ENCODE peak calls at places on chromosomes 16 and 17, in five cellular contexts. D, J, N, Z and Y are unnamed samples.
A peak's percentile ranks its signal among the peaks of the same experiment; 100 is the strongest.

GRCh38 chr17:74605361-74605760 is 13.3 kb upstream of the CD300LD start:
- DNase-seq in N (no peak), Z (no peak), D (no peak), J (no peak), Y (no peak)

GRCh38 chr16:31356566-31357323 is 1.8 kb downstream of the ITGAX start:
- DNase-seq in D (peak; percentile 17), Z (no peak), N (no peak), J (no peak), Y (no peak)

GRCh38 chr16:51022852-51023251 is 128.2 kb downstream of the SALL1 start:
- DNase-seq in D (no peak), J (no peak), N (no peak), Z (no peak), Y (no peak)

GRCh38 chr16:57084257-57084770 is 8.1 kb upstream of the CPNE2 start:
- DNase-seq in D (peak; percentile 87), N (peak; percentile 25), J (peak; percentile 82), Z (peak; percentile 77), Y (peak; percentile 79)

GRCh38 chr17:30922235-30922993 is 669 bp downstream of the ADAP2 start:
- DNase-seq in Z (peak; percentile 50), J (no peak), N (no peak), D (peak; percentile 67), Y (peak; percentile 42)

GRCh38 chr17:45293413-45294211 is 23.2 kb downstream of the MAP3K14 start:
- DNase-seq in N (no peak), D (no peak), Z (no peak), J (peak; percentile 62), Y (no peak)

GRCh38 chr17:48335858-48336500 is 94.0 kb downstream of the SKAP1 start:
- DNase-seq in Z (no peak), N (peak; percentile 37), D (peak; percentile 34), J (peak; percentile 64), Y (no peak)

GRCh38 chr17:62892069-62892675 is 73.9 kb upstream of the TANC2 start:
- DNase-seq in Z (no peak), D (no peak), N (no peak), J (no peak), Y (no peak)

GRCh38 chr17:76539631-76540271 is at the start of gene PRCD:
- DNase-seq in D (peak; percentile 35), J (no peak), Z (no peak), N (no peak), Y (peak; percentile 22)

GRCh38 chr16:56228476-56228875 is 37.2 kb downstream of the GNAO1 start:
- DNase-seq in D (no peak), N (no peak), J (no peak), Z (no peak), Y (no peak)

GRCh38 chr17:16328997-16329396 is 24.3 kb downstream of the CENPV start:
- DNase-seq in Z (no peak), J (no peak), D (no peak), N (no peak), Y (no peak)

GRCh38 chr16:72182976-72183375 is 11.0 kb upstream of the PMFBP1 start:
- DNase-seq in Z (no peak), D (no peak), J (no peak), N (no peak), Y (no peak)

GRCh38 chr17:8955021-8955420 is 10.5 kb downstream of the PIK3R5 start:
- DNase-seq in D (no peak), Z (no peak), J (no peak), N (no peak), Y (no peak)

GRCh38 chr17:35898283-35899070 is 18.3 kb upstream of the CCL5 start:
- DNase-seq in N (no peak), Z (no peak), J (no peak), D (no peak), Y (no peak)

GRCh38 chr17:47009759-47010594 is 30.9 kb upstream of the RPRML start:
- DNase-seq in Z (no peak), N (no peak), J (no peak), D (no peak), Y (no peak)

GRCh38 chr16:12416136-12416787 is 387.4 kb downstream of the CPPED1 start:
- DNase-seq in D (no peak), Z (no peak), J (peak; percentile 43), N (no peak), Y (no peak)

GRCh38 chr16:61654962-61655361 is 381.3 kb downstream of the CDH8 start:
- DNase-seq in N (no peak), J (no peak), D (no peak), Z (no peak), Y (no peak)

GRCh38 chr16:50245417-50246298 is 20.7 kb upstream of the ADCY7 start:
- DNase-seq in J (peak; percentile 87), D (peak; percentile 93), Z (peak; percentile 86), N (no peak), Y (peak; percentile 90)

GRCh38 chr16:88907768-88908167 is 41.3 kb upstream of the PABPN1L start:
- DNase-seq in Z (no peak), N (no peak), D (no peak), J (no peak), Y (no peak)

GRCh38 chr16:30658731-30659506 is 688 bp downstream of the FBRS start:
- DNase-seq in D (peak; percentile 87), N (peak; percentile 90), Z (peak; percentile 70), J (no peak), Y (peak; percentile 57)

GRCh38 chr16:78310990-78311561 is 211.6 kb downstream of the WWOX start:
- DNase-seq in Z (no peak), D (peak; percentile 14), N (no peak), J (no peak), Y (no peak)

GRCh38 chr17:48127371-48128051 is 19.9 kb downstream of the SNX11 start:
- DNase-seq in D (no peak), Z (no peak), N (no peak), J (no peak), Y (no peak)

GRCh38 chr17:60393840-60394529 is 2.1 kb upstream of the USP32 start:
- DNase-seq in N (no peak), D (no peak), Z (no peak), J (no peak), Y (no peak)

GRCh38 chr16:16146380-16147315 is 76.6 kb downstream of the ABCC6 start:
- DNase-seq in N (no peak), D (peak; percentile 63), Z (no peak), J (no peak), Y (no peak)

GRCh38 chr17:50656509-50656908 is 21.8 kb downstream of the ABCC3 start:
- DNase-seq in N (no peak), D (no peak), Z (no peak), J (no peak), Y (no peak)

GRCh38 chr17:7832431-7832830 is 1.6 kb upstream of the KDM6B start:
- DNase-seq in N (no peak), Z (no peak), J (no peak), D (no peak), Y (no peak)

GRCh38 chr16:49048557-49048956 is 233.1 kb downstream of the CBLN1 start:
- DNase-seq in Z (no peak), D (no peak), J (no peak), N (no peak), Y (no peak)

GRCh38 chr17:72122668-72123495 is 2.1 kb downstream of the SOX9 start:
- DNase-seq in Z (no peak), N (no peak), J (no peak), D (peak; percentile 72), Y (peak; percentile 55)

GRCh38 chr16:58459344-58460218 is 40.4 kb upstream of the NDRG4 start:
- DNase-seq in Z (no peak), N (no peak), D (no peak), J (peak; percentile 45), Y (no peak)

GRCh38 chr17:79413591-79413990 is 197.3 kb downstream of the RBFOX3 start:
- DNase-seq in Z (no peak), D (peak; percentile 72), N (no peak), J (no peak), Y (no peak)

GRCh38 chr16:74700206-74701040 is at the start of gene MLKL:
- DNase-seq in Z (no peak), N (peak; percentile 11), D (peak; percentile 66), J (peak; percentile 42), Y (peak; percentile 50)

GRCh38 chr16:87628940-87629339 is 26.6 kb downstream of the JPH3 start:
- DNase-seq in J (no peak), N (no peak), D (no peak), Z (peak; percentile 66), Y (no peak)
- TF ChIP-seq TAF1 in J (no peak), N (no peak), D (no peak), Z (no peak), Y (no peak)

GRCh38 chr17:80425835-80426426 is 11.0 kb downstream of the ENDOV start:
- DNase-seq in J (no peak), N (no peak), D (peak; percentile 36), Z (no peak), Y (no peak)

GRCh38 chr17:80428363-80428762 is 13.4 kb downstream of the ENDOV start:
- DNase-seq in Z (no peak), J (no peak), N (no peak), D (peak; percentile 41), Y (no peak)

GRCh38 chr17:80428796-80429195 is 13.8 kb downstream of the ENDOV start:
- DNase-seq in Z (no peak), J (no peak), D (no peak), N (no peak), Y (no peak)

GRCh38 chr17:80426671-80427326 is 11.8 kb downstream of the ENDOV start:
- DNase-seq in J (peak; percentile 84), N (peak; percentile 12), Z (peak; percentile 99), D (peak; percentile 98), Y (peak; percentile 98)

GRCh38 chr17:80427366-80428282 is 12.7 kb downstream of the ENDOV start:
- DNase-seq in Z (no peak), J (no peak), D (peak; percentile 56), N (no peak), Y (no peak)
- TF ChIP-seq TAF1 in Z (no peak), J (no peak), D (no peak), N (no peak), Y (no peak)

GRCh38 chr16:54407596-54407995 is 121.0 kb upstream of the IRX3 start:
- DNase-seq in Z (no peak), N (no peak), J (no peak), D (no peak), Y (no peak)
- TF ChIP-seq TAF1 in Z (no peak), N (no peak), J (no peak), D (no peak), Y (no peak)

DNA sequence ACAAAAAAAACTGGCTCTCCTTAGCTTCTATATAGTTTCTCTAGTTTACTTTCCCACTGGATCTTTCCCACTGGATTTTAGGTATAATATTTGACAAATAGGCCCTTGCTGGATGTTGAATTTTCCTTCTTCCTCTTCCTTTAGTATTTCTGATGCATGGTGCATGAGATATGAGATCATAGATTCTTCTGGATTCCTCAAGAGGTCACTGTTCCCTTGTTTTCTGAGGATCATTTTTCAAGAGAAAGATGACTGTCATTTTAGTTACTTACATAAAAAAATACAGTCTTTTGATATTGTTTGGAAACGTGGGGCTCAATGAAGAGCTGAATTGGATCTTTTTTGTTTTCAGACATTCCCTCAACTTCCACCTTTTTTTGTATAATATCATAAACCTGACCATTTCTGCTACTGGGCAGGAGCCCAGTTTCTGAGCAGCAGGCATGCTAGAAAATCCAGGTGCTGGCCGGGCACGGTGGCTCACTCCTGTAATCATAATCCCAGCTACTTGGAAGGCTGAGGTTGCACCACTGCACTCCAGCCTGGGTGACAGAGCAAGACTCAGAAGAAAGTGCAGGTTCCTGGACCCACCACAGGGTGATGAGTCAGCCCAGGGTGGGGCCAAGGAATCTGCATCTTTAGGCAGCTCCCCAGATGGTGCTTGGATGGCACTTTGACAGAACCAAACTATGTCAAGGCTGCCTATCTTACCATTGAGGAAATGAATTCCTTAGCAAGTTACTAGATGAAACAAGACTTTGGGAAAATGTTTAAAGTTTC is 70.3 kb downstream of the SDR42E1 start:
- DNase-seq in J (peak; percentile 43), N (no peak), D (peak; percentile 15), Z (no peak), Y (no peak)
- TF ChIP-seq TAF1 in J (no peak), N (no peak), D (no peak), Z (no peak), Y (no peak)